ENCODE peak calls at places on chromosomes 2 and 18, in four cellular contexts. Y is GM12878, G is HepG2, U is H1. C is an unnamed sample. For H3K4me1 and H3K27me3, the result is how much of the 10 kb centered on the place peaks cover.

GRCh38 chr2:12399244-12399643 is 317.5 kb upstream of the TRIB2 start:
- DNase-seq in G (no peak), U (no peak), Y (no peak), C (no peak)

GRCh38 chr2:239234826-239235175 is 166.0 kb downstream of the HDAC4 start:
- DNase-seq in G (no peak), U (no peak), Y (no peak), C (no peak)

GRCh38 chr2:71546777-71547281 is 93.5 kb downstream of the DYSF start:
- DNase-seq in Y (no peak), G (peak), U (no peak), C (no peak)

GRCh38 chr18:34773378-34773777 is 63.3 kb downstream of the DTNA start:
- DNase-seq in U (no peak), G (no peak), Y (no peak), C (no peak)

GRCh38 chr2:199392363-199392762 is 65.4 kb downstream of the SATB2 start:
- DNase-seq in U (no peak), Y (no peak), G (no peak), C (no peak)

GRCh38 chr2:112814278-112814677 is 22.3 kb downstream of the IL1B start:
- DNase-seq in U (no peak), Y (no peak), G (peak), C (peak)

GRCh38 chr2:22375094-22375493 is 1009.9 kb upstream of the KLHL29 start:
- DNase-seq in G (no peak), U (peak), Y (no peak), C (no peak)

GRCh38 chr2:233791151-233791882 is 13.2 kb downstream of the MROH2A start:
- DNase-seq in Y (no peak), G (no peak), U (peak), C (no peak)

GRCh38 chr2:99659874-99660273 is 170.1 kb upstream of the REV1 start:
- DNase-seq in U (no peak), G (no peak), Y (no peak), C (no peak)

GRCh38 chr2:216478151-216478550 is 20.5 kb upstream of the RPL37A start:
- DNase-seq in U (no peak), Y (no peak), G (no peak), C (no peak)

GRCh38 chr2:72638600-72639211 is 187.1 kb downstream of the EXOC6B start:
- DNase-seq in Y (no peak), G (no peak), U (no peak), C (no peak)

GRCh38 chr18:13372405-13372995 is 153.9 kb downstream of the LDLRAD4 start:
- DNase-seq in G (no peak), Y (no peak), U (no peak), C (no peak)

GRCh38 chr2:17539993-17540812 is at the start of gene VSNL1:
- DNase-seq in Y (no peak), G (peak), U (peak), C (peak)

GRCh38 chr2:187188783-187189631 is 259.0 kb downstream of the CALCRL start:
- DNase-seq in Y (no peak), U (no peak), G (no peak), C (no peak)

GRCh38 chr2:173048901-173049661 is 26.6 kb upstream of the MAP3K20 start:
- DNase-seq in U (no peak), G (peak), Y (no peak), C (no peak)

GRCh38 chr2:19358242-19359020 is at the start of gene OSR1:
- DNase-seq in U (peak), G (peak), Y (no peak), C (peak)

GRCh38 chr2:215379039-215379438 is 56.8 kb downstream of the FN1 start:
- DNase-seq in Y (no peak), U (no peak), G (no peak), C (no peak)

GRCh38 chr2:222038086-222038802 is 260.6 kb downstream of the PAX3 start:
- DNase-seq in Y (no peak), U (no peak), G (peak), C (no peak)

GRCh38 chr2:20604401-20604911 is 46.4 kb downstream of the HS1BP3 start:
- DNase-seq in Y (no peak), U (no peak), G (no peak), C (no peak)

GRCh38 chr2:202950592-202950991 is 38.5 kb downstream of the CARF start:
- DNase-seq in U (no peak), Y (no peak), G (no peak), C (no peak)

GRCh38 chr18:8799593-8799992 is 94.2 kb downstream of the MTCL1 start:
- DNase-seq in Y (no peak), G (no peak), U (no peak), C (no peak)

DNA sequence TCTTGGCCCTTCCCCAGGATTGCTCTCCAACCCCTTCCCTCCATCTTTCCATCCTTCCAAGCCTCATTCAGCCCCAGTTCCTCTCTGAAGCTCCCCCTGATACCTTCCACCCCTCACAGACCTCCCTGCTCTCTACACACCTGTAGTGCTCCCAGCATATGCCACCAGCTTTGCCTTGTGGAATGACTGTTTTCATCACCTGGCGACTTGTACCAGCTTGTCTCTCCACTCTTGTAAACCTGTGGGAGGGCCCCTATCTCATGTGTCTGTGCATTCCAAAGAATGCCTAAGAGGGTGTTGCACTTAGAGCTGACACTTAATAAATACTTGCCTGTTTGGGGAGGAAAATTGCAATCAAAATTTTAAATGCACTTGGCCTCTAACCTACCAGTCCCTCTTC is 198.7 kb downstream of the BCL11A start:
- DNase-seq in G (no peak), Y (no peak), U (peak), C (no peak)
- H3K4me1 ChIP-seq in G (under half), Y (half or more), U (under half), C (under half)

GRCh38 chr18:60017371-60017770 is 117.6 kb downstream of the PMAIP1 start:
- DNase-seq in G (no peak), U (no peak), Y (no peak), C (no peak)

GRCh38 chr18:60018801-60019462 is 119.1 kb downstream of the PMAIP1 start:
- DNase-seq in G (no peak), U (no peak), Y (no peak), C (no peak)

GRCh38 chr18:60020107-60020925 is 120.5 kb downstream of the PMAIP1 start:
- DNase-seq in G (no peak), Y (no peak), U (no peak), C (no peak)

GRCh38 chr18:60021556-60021955 is 121.8 kb downstream of the PMAIP1 start:
- DNase-seq in U (no peak), G (no peak), Y (no peak), C (no peak)

GRCh38 chr18:60019463-60019840 is 119.7 kb downstream of the PMAIP1 start:
- DNase-seq in G (no peak), Y (no peak), U (no peak), C (no peak)
- TF ChIP-seq SUZ12 in G (no peak), Y (no peak), U (no peak), C (no peak)

GRCh38 chr2:237625777-237626176 is 1.6 kb upstream of the LRRFIP1 start:
- DNase-seq in U (no peak), Y (no peak), G (no peak), C (no peak)
- H3K27me3 ChIP-seq in U (under half), Y (under half), G (under half), C (under half)

GRCh38 chr2:18402-19271 is 27.7 kb downstream of the FAM110C start:
- DNase-seq in U (no peak), Y (no peak), G (no peak), C (no peak)
- H3K4me1 ChIP-seq in U (under half), Y (under half), G (under half), C (under half)

DNA sequence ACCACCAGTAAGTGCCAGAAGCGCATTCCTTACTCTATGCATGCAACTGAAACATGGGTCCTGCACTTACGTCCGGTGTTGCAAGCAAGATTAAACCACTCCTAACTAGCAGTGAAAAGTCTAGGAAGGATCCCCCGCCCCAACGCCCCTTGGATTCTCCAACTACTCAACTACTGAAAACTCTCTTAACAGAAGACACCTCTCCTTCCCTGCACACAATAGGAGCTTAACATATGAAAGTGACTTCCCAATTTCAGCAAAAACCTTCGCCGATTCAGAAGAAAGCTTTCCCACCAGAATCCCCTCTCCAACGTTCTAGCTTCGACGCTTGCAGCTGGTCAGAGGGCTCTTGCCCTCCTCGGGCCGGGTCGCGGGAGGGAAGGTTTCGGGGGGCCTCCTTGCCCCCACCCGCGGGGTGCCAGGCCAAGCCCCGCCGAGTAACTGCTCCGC is 572 bp downstream of the IWS1 start:
- DNase-seq in G (peak), U (no peak), Y (no peak), C (no peak)
- TF ChIP-seq SUZ12 in G (no peak), U (no peak), Y (no peak), C (no peak)

GRCh38 chr2:45647346-45647745 is 4.1 kb upstream of the PRKCE start:
- DNase-seq in U (no peak), Y (no peak), G (no peak), C (no peak)
- H3K27me3 ChIP-seq in U (under half), Y (under half), G (under half), C (half or more)

GRCh38 chr2:232522014-232522854 is 2.0 kb downstream of the PRSS56 start:
- DNase-seq in Y (no peak), G (no peak), U (peak), C (no peak)
- H3K4me1 ChIP-seq in Y (under half), G (under half), U (under half), C (under half)

DNA sequence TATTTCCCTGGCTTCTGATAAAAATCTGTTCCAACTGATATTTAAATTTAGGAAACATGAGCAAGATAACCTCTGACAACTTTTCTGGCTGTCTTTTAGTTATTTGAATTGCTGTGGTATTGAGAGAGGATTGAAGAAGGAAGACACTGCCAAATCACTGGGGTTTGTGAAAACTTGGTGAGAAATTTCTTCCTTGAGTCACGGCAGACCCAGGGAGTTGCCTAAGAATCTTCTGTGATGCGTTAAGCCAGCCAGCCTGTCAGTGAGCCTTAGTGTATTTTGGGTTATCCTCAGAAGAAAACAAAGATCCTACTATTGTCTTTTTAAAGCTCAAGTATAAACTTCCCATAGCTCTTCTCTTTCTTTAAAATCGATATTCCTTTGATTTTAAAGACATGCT is 17.5 kb upstream of the DOK6 start:
- DNase-seq in G (no peak), U (no peak), Y (no peak), C (no peak)
- TF ChIP-seq SUZ12 in G (no peak), U (no peak), Y (no peak), C (no peak)

DNA sequence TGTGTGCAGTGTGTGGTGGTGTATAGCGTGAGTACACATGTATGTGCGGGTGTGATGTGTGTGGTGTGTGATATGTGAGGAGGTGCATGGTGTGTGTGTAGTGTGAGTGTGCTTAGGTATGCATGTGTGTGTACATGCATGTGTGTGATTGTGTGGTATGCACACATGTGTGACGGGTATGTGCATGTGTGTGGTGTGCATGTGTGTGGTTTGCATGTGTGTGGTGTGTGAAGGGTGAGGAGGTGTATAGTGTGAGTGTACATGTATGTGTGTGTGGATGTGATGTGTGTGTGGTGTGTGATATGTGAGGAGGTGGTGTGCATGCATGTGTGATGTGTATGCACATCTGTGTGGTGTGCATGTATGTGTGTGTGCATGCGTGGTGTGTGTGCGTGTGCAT is 105.6 kb downstream of the CMPK2 start:
- DNase-seq in U (no peak), G (no peak), Y (no peak), C (no peak)
- H3K27me3 ChIP-seq in U (under half), G (under half), Y (under half), C (under half)

GRCh38 chr18:48888681-48889080 is 62.1 kb downstream of the SMAD7 start:
- DNase-seq in U (no peak), Y (no peak), G (no peak), C (no peak)

GRCh38 chr18:48887905-48888531 is 62.7 kb downstream of the SMAD7 start:
- DNase-seq in U (no peak), G (no peak), Y (no peak), C (no peak)

GRCh38 chr18:48891721-48892120 is 59.0 kb downstream of the SMAD7 start:
- DNase-seq in U (no peak), G (no peak), Y (no peak), C (no peak)

GRCh38 chr18:48889115-48889941 is 61.4 kb downstream of the SMAD7 start:
- DNase-seq in U (peak), Y (no peak), G (no peak), C (peak)

GRCh38 chr18:48889981-48890735 is 60.6 kb downstream of the SMAD7 start:
- DNase-seq in Y (no peak), U (no peak), G (no peak), C (no peak)
- H3K4me1 ChIP-seq in Y (under half), U (under half), G (half or more), C (under half)